ENCODE peak calls at places on chromosomes 4 and X, in nine cellular contexts. E is SJCRH30, B is right lobe of liver, R is tibial artery, T is fibroblast of pulmonary artery, N is BJ, Y is left lung, S is GM23338, F is cardiac muscle cell. P is an unnamed sample.
A peak's percentile ranks its signal among the peaks of the same experiment; 100 is the strongest.

GRCh38 chr4:5858020-5858769 is 34.7 kb downstream of the CRMP1 start:
- DNase-seq in E (no peak), B (no peak), R (no peak), T (no peak), N (no peak), Y (no peak), S (no peak), F (no peak), P (no peak)

GRCh38 chr4:37788782-37789181 is 37.7 kb upstream of the PGM2 start:
- DNase-seq in E (no peak), B (no peak), R (no peak), T (no peak), N (no peak), Y (no peak), S (no peak), F (no peak), P (no peak)

GRCh38 chr4:113457886-113458285 is 303.7 kb downstream of the CAMK2D start:
- DNase-seq in E (peak; percentile 55), B (no peak), R (no peak), T (no peak), N (no peak), Y (no peak), S (no peak), F (no peak), P (no peak)

GRCh38 chr4:114613579-114613978 is 15.0 kb downstream of the UGT8 start:
- DNase-seq in E (no peak), B (no peak), R (no peak), T (no peak), N (no peak), Y (no peak), S (peak; percentile 21), F (no peak), P (no peak)

GRCh38 chr4:53680588-53680987 is 89.3 kb upstream of the LNX1 start:
- DNase-seq in E (no peak), B (no peak), R (no peak), T (no peak), N (no peak), Y (no peak), S (no peak), F (no peak), P (no peak)

GRCh38 chr4:21512351-21512750 is 436.2 kb downstream of the KCNIP4 start:
- DNase-seq in E (peak; percentile 11), B (no peak), R (no peak), T (peak; percentile 65), N (peak; percentile 2), Y (no peak), S (peak; percentile 80), F (peak; percentile 73), P (peak; percentile 4)

GRCh38 chrX:349196-349595 is 30.6 kb upstream of the GTPBP6 start:
- DNase-seq in E (no peak), B (no peak), R (no peak), T (peak; percentile 28), N (no peak), Y (no peak), S (no peak), F (peak; percentile 60), P (no peak)

GRCh38 chr4:177519481-177520270 is 77.4 kb upstream of the AGA start:
- DNase-seq in E (no peak), B (no peak), R (no peak), T (no peak), N (no peak), Y (no peak), S (no peak), F (no peak), P (no peak)

GRCh38 chr4:29970626-29971025 is 749.5 kb upstream of the PCDH7 start:
- DNase-seq in E (no peak), B (no peak), R (no peak), T (peak; percentile 35), N (no peak), Y (no peak), S (peak; percentile 72), F (peak; percentile 41), P (peak; percentile 7)

GRCh38 chr4:54659213-54660144 is 1.7 kb downstream of the KIT start:
- DNase-seq in E (no peak), B (no peak), R (no peak), T (peak; percentile 28), N (no peak), Y (no peak), S (peak; percentile 26), F (peak; percentile 47), P (peak; percentile 38)

GRCh38 chrX:40877869-40878268 is 142.5 kb upstream of the MED14 start:
- DNase-seq in E (no peak), B (no peak), R (no peak), T (peak; percentile 42), N (no peak), Y (no peak), S (no peak), F (no peak), P (no peak)

GRCh38 chr4:158410272-158410671 is 111.4 kb upstream of the RXFP1 start:
- DNase-seq in E (no peak), B (no peak), R (no peak), T (peak; percentile 37), N (no peak), Y (no peak), S (peak; percentile 21), F (no peak), P (peak; percentile 22)

GRCh38 chr4:54971474-54971950 is 153.9 kb downstream of the KDR start:
- DNase-seq in E (peak; percentile 31), B (no peak), R (no peak), T (peak; percentile 73), N (no peak), Y (no peak), S (peak; percentile 82), F (peak; percentile 68), P (peak; percentile 38)

GRCh38 chrX:138858946-138859345 is 147.4 kb upstream of the FGF13 start:
- DNase-seq in E (no peak), B (no peak), R (no peak), T (no peak), N (no peak), Y (no peak), S (no peak), F (no peak), P (no peak)

GRCh38 chr4:53227451-53227850 is 138.4 kb downstream of the SCFD2 start:
- DNase-seq in E (no peak), B (no peak), R (no peak), T (no peak), N (no peak), Y (no peak), S (no peak), F (no peak), P (no peak)

GRCh38 chr4:159209249-159209648 is 106.4 kb downstream of the RAPGEF2 start:
- DNase-seq in E (no peak), B (no peak), R (no peak), T (no peak), N (no peak), Y (no peak), S (peak; percentile 57), F (no peak), P (peak; percentile 26)

GRCh38 chrX:71178908-71179307 is 34.3 kb downstream of the NLGN3 start:
- DNase-seq in E (peak; percentile 48), B (peak; percentile 49), R (peak; percentile 72), T (peak; percentile 79), N (no peak), Y (peak; percentile 44), S (peak; percentile 78), F (peak; percentile 67), P (peak; percentile 59)

GRCh38 chr4:119517361-119518229 is 111.0 kb downstream of the PDE5A start:
- DNase-seq in E (no peak), B (no peak), R (no peak), T (peak; percentile 61), N (peak; percentile 80), Y (no peak), S (no peak), F (no peak), P (no peak)

GRCh38 chr4:98919996-98920395 is 8.9 kb downstream of the EIF4E start:
- DNase-seq in E (no peak), B (no peak), R (no peak), T (peak; percentile 58), N (no peak), Y (no peak), S (no peak), F (no peak), P (no peak)

GRCh38 chr4:151462554-151462953 is 53.6 kb downstream of the FHIP1A start:
- DNase-seq in E (no peak), B (no peak), R (no peak), T (no peak), N (no peak), Y (no peak), S (no peak), F (no peak), P (no peak)

GRCh38 chr4:128519163-128519810 is 231.7 kb upstream of the PGRMC2 start:
- DNase-seq in E (no peak), B (no peak), R (peak; percentile 66), T (peak; percentile 40), N (no peak), Y (no peak), S (no peak), F (no peak), P (no peak)

GRCh38 chr4:170089274-170089742 is 448 bp downstream of the AADAT start:
- DNase-seq in E (peak; percentile 55), B (peak; percentile 50), R (no peak), T (peak; percentile 48), N (no peak), Y (no peak), S (peak; percentile 55), F (peak; percentile 57), P (peak; percentile 44)

GRCh38 chrX:154545673-154546274 is 872 bp downstream of the G6PD start:
- DNase-seq in E (no peak), B (no peak), R (no peak), T (no peak), N (no peak), Y (no peak), S (no peak), F (no peak), P (no peak)
- H3K4me3 ChIP-seq in E (peak overlapping the region; percentile 85), B (peak overlapping the region; percentile 68), R (peak overlapping the region; percentile 63), T (peak overlapping the region; percentile 78), N (peak overlapping the region; percentile 51), Y (peak overlapping the region; percentile 63), S (peak overlapping the region; percentile 85), F (peak overlapping the region; percentile 66), P (peak overlapping the region; percentile 66)

DNA sequence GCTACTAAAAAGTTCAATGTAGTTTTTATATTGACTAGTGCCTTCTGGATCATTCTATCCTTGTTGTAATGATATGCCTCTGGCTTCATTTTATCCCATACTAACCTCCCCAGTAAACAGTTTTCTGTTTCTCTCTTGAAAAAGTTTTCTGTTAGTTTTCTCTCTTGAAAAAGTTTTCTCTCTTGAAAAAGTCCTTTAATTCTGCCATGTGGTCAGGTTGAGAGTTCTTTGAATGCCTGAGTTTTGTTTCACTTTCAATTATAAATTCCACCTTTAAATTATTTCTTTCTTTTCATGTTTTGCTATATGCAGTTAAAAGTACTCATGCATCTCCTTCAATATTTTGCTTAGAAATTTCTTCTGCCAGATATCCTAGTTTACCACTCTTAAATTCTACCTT is 1139.6 kb downstream of the STPG2 start:
- DNase-seq in E (no peak), B (no peak), R (no peak), T (no peak), N (no peak), Y (no peak), S (no peak), F (no peak), P (no peak)
- H3K4me3 ChIP-seq in E (no peak overlapping the region), B (no peak overlapping the region), R (no peak overlapping the region), T (no peak overlapping the region), N (no peak overlapping the region), Y (no peak overlapping the region), S (no peak overlapping the region), F (no peak overlapping the region), P (no peak overlapping the region)

GRCh38 chr4:102871772-102872171 is 3.0 kb downstream of the CISD2 start:
- DNase-seq in E (no peak), B (no peak), R (no peak), T (no peak), N (no peak), Y (no peak), S (no peak), F (no peak), P (no peak)
- H3K4me3 ChIP-seq in E (no peak overlapping the region), B (no peak overlapping the region), R (no peak overlapping the region), T (no peak overlapping the region), N (no peak overlapping the region), Y (no peak overlapping the region), S (no peak overlapping the region), F (no peak overlapping the region), P (no peak overlapping the region)

GRCh38 chr4:792729-793108 is 33.2 kb downstream of the CPLX1 start:
- DNase-seq in E (no peak), B (no peak), R (no peak), T (no peak), N (no peak), Y (no peak), S (no peak), F (no peak), P (no peak)
- H3K4me3 ChIP-seq in E (no peak overlapping the region), B (no peak overlapping the region), R (no peak overlapping the region), T (no peak overlapping the region), N (no peak overlapping the region), Y (no peak overlapping the region), S (no peak overlapping the region), F (no peak overlapping the region), P (no peak overlapping the region)